ENCODE peak calls at places on chromosomes 7 and 10, in six cellular contexts. K is H1, Q is A549, X is K562, F is SK-N-SH, L is HepG2. Y is an unnamed sample.
A peak's percentile ranks its signal among the peaks of the same experiment; 100 is the strongest.

GRCh38 chr10:44982114-44982460 is 3.5 kb upstream of the DEPP1 start:
- DNase-seq in F (no peak), K (no peak), L (no peak), Q (no peak), X (no peak), Y (no peak)

GRCh38 chr10:47188156-47188555 is 111.8 kb upstream of the GDF10 start:
- DNase-seq in Q (no peak), L (no peak), X (no peak), K (no peak), F (no peak), Y (no peak)

GRCh38 chr10:19941206-19941880 is 125.1 kb downstream of the PLXDC2 start:
- DNase-seq in F (no peak), Q (no peak), X (no peak), K (no peak), L (no peak), Y (no peak)

GRCh38 chr10:52056296-52056695 is 257.8 kb upstream of the DKK1 start:
- DNase-seq in F (no peak), K (no peak), Q (no peak), X (no peak), L (no peak), Y (no peak)

GRCh38 chr10:14459670-14460069 is 128.9 kb upstream of the FRMD4A start:
- DNase-seq in K (no peak), Q (no peak), F (no peak), X (no peak), L (no peak), Y (no peak)

GRCh38 chr7:138089080-138089901 is 13.0 kb downstream of the AKR1D1 start:
- DNase-seq in F (no peak), K (no peak), X (no peak), Q (peak; percentile 30), L (peak; percentile 48), Y (no peak)

GRCh38 chr10:124697837-124698559 is 46.2 kb downstream of the FAM53B start:
- DNase-seq in Q (no peak), F (no peak), L (no peak), K (no peak), X (no peak), Y (no peak)

GRCh38 chr10:48522011-48522765 is 82.7 kb downstream of the ARHGAP22 start:
- DNase-seq in Q (no peak), F (no peak), L (no peak), K (no peak), X (no peak), Y (no peak)

GRCh38 chr10:109996225-109996624 is 11.6 kb upstream of the ADD3 start:
- DNase-seq in Q (no peak), X (no peak), K (no peak), F (no peak), L (no peak), Y (no peak)

GRCh38 chr7:24764972-24765744 is 7.9 kb upstream of the GSDME start:
- DNase-seq in X (no peak), L (no peak), K (no peak), Q (no peak), F (peak; percentile 61), Y (no peak)

GRCh38 chr7:74494076-74494548 is 40.4 kb downstream of the GTF2IRD1 start:
- DNase-seq in F (no peak), X (no peak), Q (no peak), K (no peak), L (peak; percentile 65), Y (no peak)

GRCh38 chr10:46528171-46528671 is 28.2 kb downstream of the GPRIN2 start:
- DNase-seq in L (no peak), Q (no peak), K (no peak), F (peak; percentile 30), X (no peak), Y (no peak)

GRCh38 chr10:35949820-35950219 is 307.7 kb upstream of the FZD8 start:
- DNase-seq in Q (no peak), L (no peak), X (no peak), K (peak; percentile 7), F (no peak), Y (no peak)

GRCh38 chr10:59234814-59235429 is 58.5 kb downstream of the PHYHIPL start:
- DNase-seq in X (no peak), Q (peak; percentile 44), L (no peak), F (no peak), K (no peak), Y (no peak)

GRCh38 chr7:22561356-22561755 is 61.4 kb upstream of the STEAP1B start:
- DNase-seq in X (no peak), K (peak; percentile 75), Q (peak; percentile 78), L (peak; percentile 72), F (no peak), Y (no peak)

GRCh38 chr10:129491123-129491734 is 24.2 kb downstream of the MGMT start:
- DNase-seq in K (no peak), X (no peak), Q (peak; percentile 33), L (no peak), F (no peak), Y (no peak)

GRCh38 chr10:71963756-71964668 is at the start of gene CHST3:
- DNase-seq in X (no peak), K (no peak), L (no peak), Q (peak; percentile 32), F (peak; percentile 84), Y (no peak)

GRCh38 chr10:15052121-15052520 is 8.4 kb downstream of the OLAH start:
- DNase-seq in L (no peak), K (no peak), F (no peak), X (no peak), Q (no peak), Y (no peak)

GRCh38 chr10:113131611-113132330 is 181.7 kb downstream of the TCF7L2 start:
- DNase-seq in L (peak; percentile 58), Q (peak; percentile 72), X (no peak), F (no peak), K (no peak), Y (no peak)

GRCh38 chr10:62238880-62239279 is 29.8 kb downstream of the RTKN2 start:
- DNase-seq in K (no peak), X (no peak), Q (no peak), F (no peak), L (no peak), Y (no peak)

GRCh38 chr10:132302421-132302820 is 5.3 kb downstream of the STK32C start:
- DNase-seq in X (no peak), Q (no peak), F (no peak), K (no peak), L (no peak), Y (no peak)

GRCh38 chr10:6101181-6101580 is 12.3 kb downstream of the RBM17 start:
- DNase-seq in L (no peak), F (no peak), X (no peak), Q (no peak), K (no peak), Y (no peak)

GRCh38 chr10:6100370-6100769 is 11.5 kb downstream of the RBM17 start:
- DNase-seq in L (no peak), F (no peak), K (no peak), X (no peak), Q (no peak), Y (no peak)

GRCh38 chr10:6098156-6098555 is 9.3 kb downstream of the RBM17 start:
- DNase-seq in K (no peak), X (no peak), F (no peak), Q (no peak), L (no peak), Y (no peak)

GRCh38 chr10:6095810-6096209 is 7.0 kb downstream of the RBM17 start:
- DNase-seq in K (no peak), F (no peak), L (no peak), Q (no peak), X (no peak), Y (no peak)

DNA sequence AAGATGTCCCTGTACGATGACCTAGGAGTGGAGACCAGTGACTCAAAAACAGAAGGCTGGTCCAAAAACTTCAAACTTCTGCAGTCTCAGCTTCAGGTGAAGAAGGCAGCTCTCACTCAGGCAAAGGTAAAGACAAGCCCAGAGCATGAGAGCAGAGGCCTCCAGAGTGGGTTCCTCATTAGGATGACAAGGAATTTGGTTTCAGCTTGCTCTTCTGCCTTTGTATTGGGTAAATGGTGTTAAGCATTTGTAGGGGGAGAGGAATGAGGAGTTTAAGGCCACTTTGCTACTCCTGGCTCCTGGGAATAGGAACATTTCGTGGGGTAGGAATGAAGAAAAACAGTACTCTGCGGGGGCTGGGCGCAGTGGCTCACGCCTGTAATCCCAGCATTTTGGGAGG is 8.2 kb downstream of the RBM17 start:
- DNase-seq in Q (no peak), K (no peak), X (no peak), L (no peak), F (no peak), Y (no peak)
- TF ChIP-seq CHD2 in Q (no peak), K (no peak), X (no peak), L (no peak), F (no peak), Y (no peak)

GRCh38 chr7:112452102-112452888 is 2.0 kb downstream of the IFRD1 start:
- DNase-seq in X (no peak), L (peak; percentile 42), Q (peak; percentile 24), K (no peak), F (peak; percentile 20), Y (no peak)
- TF ChIP-seq CTCF in X (peak; percentile 66), L (peak; percentile 41), Q (no peak), K (peak; percentile 40), F (peak; percentile 51), Y (peak; percentile 43)

DNA sequence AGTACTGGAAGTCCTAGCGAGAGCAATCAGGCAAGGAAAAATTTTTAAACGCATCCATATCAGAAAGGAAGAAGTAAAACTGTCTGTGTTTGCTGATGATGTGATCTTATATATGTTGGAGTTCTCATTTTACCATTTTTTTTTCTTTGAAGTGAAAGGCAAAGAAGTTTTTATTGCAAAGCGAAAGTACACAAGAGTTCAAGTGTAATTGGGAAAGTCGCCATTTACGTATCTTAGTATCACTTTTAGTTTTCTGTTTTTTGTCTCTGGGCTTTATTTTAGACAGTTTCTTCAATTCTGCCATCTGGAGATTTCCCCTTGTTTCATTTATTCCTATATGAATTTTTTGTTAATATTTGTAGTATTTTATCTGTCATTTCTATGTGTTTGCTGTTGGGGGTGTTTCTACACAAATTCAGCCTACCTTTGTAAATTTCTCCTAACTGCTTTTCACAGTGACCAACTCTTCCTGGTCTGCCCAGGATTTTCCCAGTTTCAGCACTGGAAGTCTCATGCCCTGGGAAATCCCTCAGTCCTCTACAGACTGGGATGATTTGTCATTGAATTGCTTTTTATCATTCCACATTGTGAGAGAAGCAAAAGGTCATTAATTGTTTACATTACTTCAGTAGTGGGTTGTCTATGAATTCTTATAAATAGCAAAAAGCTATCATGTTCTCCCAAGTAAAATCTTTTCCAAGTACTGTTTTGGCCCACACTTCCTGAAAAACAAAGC is 23.2 kb downstream of the BET1 start:
- DNase-seq in F (no peak), L (no peak), X (no peak), Q (no peak), K (no peak), Y (no peak)
- TF ChIP-seq CHD2 in F (no peak), L (no peak), X (no peak), Q (no peak), K (no peak), Y (no peak)

GRCh38 chr7:148588168-148588890 is 2.2 kb upstream of the C7orf33 start:
- DNase-seq in X (no peak), K (no peak), L (no peak), Q (no peak), F (no peak), Y (no peak)

GRCh38 chr7:148588891-148589215 is 1.7 kb upstream of the C7orf33 start:
- DNase-seq in X (no peak), K (no peak), Q (no peak), L (no peak), F (no peak), Y (no peak)

GRCh38 chr7:148589640-148590039 is 926 bp upstream of the C7orf33 start:
- DNase-seq in X (no peak), L (no peak), Q (no peak), K (no peak), F (no peak), Y (no peak)

GRCh38 chr7:148587076-148587475 is 3.5 kb upstream of the C7orf33 start:
- DNase-seq in F (no peak), K (no peak), L (no peak), Q (no peak), X (no peak), Y (no peak)

GRCh38 chr7:148590533-148590932 is at the start of gene C7orf33:
- DNase-seq in Q (no peak), F (no peak), K (no peak), L (no peak), X (no peak), Y (no peak)
- TF ChIP-seq CTCF in Q (no peak), F (no peak), K (no peak), L (no peak), X (no peak), Y (no peak)

Y was measured in GM12878.